ENCODE peak calls at places on chromosomes 3 and 15, in five cellular contexts. Z is H1, G is HCT116, N is K562, A is HepG2. D is an unnamed sample.

GRCh38 chr15:51842852-51843737 is 13.6 kb downstream of the TMOD3 start:
- DNase-seq in Z (no peak), A (peak), N (peak), G (peak), D (no peak)

GRCh38 chr15:72764656-72765055 is 18.9 kb downstream of the ADPGK start:
- DNase-seq in A (no peak), G (no peak), N (no peak), Z (no peak), D (no peak)

GRCh38 chr15:66893294-66893693 is 172.1 kb upstream of the SMAD3 start:
- DNase-seq in G (no peak), N (no peak), Z (peak), A (no peak), D (no peak)

GRCh38 chr3:160676547-160677303 is at the start of gene ARL14:
- DNase-seq in A (peak), G (peak), Z (no peak), N (no peak), D (no peak)

GRCh38 chr3:169755488-169755887 is 9.4 kb downstream of the TERC start:
- DNase-seq in A (no peak), Z (no peak), G (no peak), N (no peak), D (no peak)

GRCh38 chr15:37653018-37653417 is 281.4 kb upstream of the TMCO5A start:
- DNase-seq in Z (no peak), G (no peak), A (no peak), N (no peak), D (no peak)

GRCh38 chr3:186181901-186182300 is 73.0 kb upstream of the ETV5 start:
- DNase-seq in G (no peak), Z (no peak), A (no peak), N (no peak), D (no peak)

GRCh38 chr15:36943496-36944361 is 156.6 kb downstream of the MEIS2 start:
- DNase-seq in Z (no peak), G (no peak), A (no peak), N (no peak), D (no peak)

GRCh38 chr3:114214542-114215341 is 22.6 kb downstream of the ZNF80 start:
- DNase-seq in Z (no peak), A (no peak), N (no peak), G (no peak), D (no peak)

GRCh38 chr15:43270676-43271306 is 4.1 kb upstream of the TGM5 start:
- DNase-seq in A (no peak), N (no peak), G (no peak), Z (no peak), D (no peak)

GRCh38 chr3:42071720-42072582 is 19.2 kb upstream of the TRAK1 start:
- DNase-seq in N (no peak), Z (no peak), G (no peak), A (peak), D (no peak)

GRCh38 chr15:52281085-52282035 is 14.2 kb downstream of the MYO5C start:
- DNase-seq in G (no peak), A (peak), N (no peak), Z (no peak), D (no peak)

GRCh38 chr3:124986153-124987143 is 51.9 kb upstream of the MUC13 start:
- DNase-seq in A (no peak), G (peak), N (peak), Z (no peak), D (no peak)

GRCh38 chr3:71436337-71436736 is 147.2 kb downstream of the FOXP1 start:
- DNase-seq in N (no peak), G (no peak), Z (no peak), A (no peak), D (no peak)

GRCh38 chr15:93982226-93982641 is 249.1 kb upstream of the MCTP2 start:
- DNase-seq in Z (no peak), G (no peak), A (no peak), N (no peak), D (no peak)

GRCh38 chr15:82312611-82313349 is 36.5 kb downstream of the GOLGA6L10 start:
- DNase-seq in A (no peak), N (no peak), Z (peak), G (no peak), D (no peak)

GRCh38 chr3:124131158-124132115 is 139.5 kb upstream of the ROPN1 start:
- DNase-seq in A (no peak), G (no peak), Z (no peak), N (no peak), D (no peak)

GRCh38 chr15:26051771-26052685 is 188.9 kb upstream of the ATP10A start:
- DNase-seq in A (no peak), G (no peak), Z (no peak), N (no peak), D (no peak)

GRCh38 chr15:65512807-65513416 is 4.6 kb downstream of the DPP8 start:
- DNase-seq in A (no peak), G (no peak), N (peak), Z (no peak), D (no peak)

GRCh38 chr15:44734839-44735481 is 1.4 kb upstream of the TRIM69 start:
- DNase-seq in G (no peak), N (no peak), A (no peak), Z (no peak), D (no peak)

GRCh38 chr3:4986611-4987373 is 7.6 kb downstream of the BHLHE40 start:
- DNase-seq in Z (peak), A (peak), G (peak), N (peak), D (no peak)

GRCh38 chr3:179837374-179837773 is 184.5 kb downstream of the USP13 start:
- DNase-seq in G (no peak), Z (no peak), A (no peak), N (no peak), D (no peak)

GRCh38 chr3:159443266-159443665 is 545.4 kb upstream of the IL12A start:
- DNase-seq in A (no peak), G (no peak), Z (no peak), N (no peak), D (no peak)

GRCh38 chr3:69048990-69049389 is 3.1 kb downstream of the TMF1 start:
- DNase-seq in Z (no peak), G (no peak), A (no peak), N (no peak), D (no peak)

GRCh38 chr3:54931182-54931581 is 3.3 kb upstream of the LRTM1 start:
- DNase-seq in G (no peak), A (no peak), N (no peak), Z (no peak), D (no peak)

GRCh38 chr15:42385980-42386695 is 26.8 kb downstream of the CAPN3 start:
- DNase-seq in A (no peak), G (no peak), Z (peak), N (peak), D (no peak)

GRCh38 chr3:23209747-23210495 is 6.8 kb downstream of the UBE2E2 start:
- DNase-seq in A (no peak), Z (no peak), G (no peak), N (no peak), D (no peak)

GRCh38 chr15:45157056-45157455 is 27.3 kb downstream of the DUOX1 start:
- DNase-seq in Z (no peak), G (no peak), N (peak), A (no peak), D (no peak)

GRCh38 chr15:70701891-70702568 is 61.3 kb downstream of the UACA start:
- DNase-seq in Z (no peak), A (no peak), G (no peak), N (no peak), D (no peak)

GRCh38 chr15:27250223-27250622 is 279.2 kb downstream of the GABRG3 start:
- DNase-seq in G (no peak), A (no peak), N (peak), Z (no peak), D (no peak)

GRCh38 chr3:9107738-9108137 is 141.7 kb downstream of the SRGAP3 start:
- DNase-seq in N (no peak), Z (no peak), G (no peak), A (no peak), D (no peak)

GRCh38 chr3:42033741-42034140 is 57.4 kb upstream of the TRAK1 start:
- DNase-seq in N (no peak), G (no peak), A (no peak), Z (no peak), D (no peak)

GRCh38 chr3:80785475-80785874 is 976.0 kb downstream of the GBE1 start:
- DNase-seq in Z (no peak), A (peak), G (no peak), N (no peak), D (no peak)

GRCh38 chr15:34001536-34001935 is 33.2 kb downstream of the CHRM5 start:
- DNase-seq in N (no peak), G (no peak), A (no peak), Z (no peak), D (no peak)

GRCh38 chr15:25671132-25671531 is 192.0 kb downstream of the ATP10A start:
- DNase-seq in Z (no peak), A (no peak), G (no peak), N (no peak), D (no peak)

GRCh38 chr15:71811036-71811736 is 832 bp downstream of the NR2E3 start:
- DNase-seq in A (no peak), G (no peak), N (no peak), Z (no peak), D (no peak)

GRCh38 chr3:20307378-20307777 is 121.4 kb upstream of the SGO1 start:
- DNase-seq in N (no peak), G (no peak), Z (no peak), A (no peak), D (no peak)

GRCh38 chr3:36649078-36649477 is 115.3 kb downstream of the DCLK3 start:
- DNase-seq in G (no peak), N (no peak), Z (no peak), A (no peak), D (no peak)

GRCh38 chr3:60933828-60934227 is 317.4 kb downstream of the FHIT start:
- DNase-seq in A (no peak), N (no peak), G (no peak), Z (no peak), D (no peak)

DNA sequence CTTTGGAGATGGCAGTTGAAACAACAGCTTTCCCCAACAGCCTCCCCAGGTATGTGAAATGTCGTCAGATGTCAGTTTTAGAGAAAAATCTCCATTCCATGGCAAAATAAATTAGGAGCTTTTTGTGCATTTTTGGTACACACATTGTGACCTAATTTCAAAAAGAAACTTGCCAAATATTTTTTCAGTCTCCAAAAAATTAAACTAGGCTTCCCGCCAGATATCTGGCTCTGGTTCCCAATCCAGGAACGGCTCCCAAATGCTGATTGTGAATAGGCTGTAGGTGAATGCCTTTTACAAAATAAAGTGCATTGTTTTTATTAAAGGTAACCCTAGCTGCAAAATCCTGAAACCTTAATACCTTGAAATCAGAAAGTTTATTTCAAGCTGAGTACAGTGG is 10.9 kb downstream of the KCNAB1 start:
- DNase-seq in A (no peak), N (no peak), Z (no peak), G (no peak), D (no peak)
- TF ChIP-seq SRF in A (no peak), N (no peak), Z (no peak), G (no peak), D (no peak)

DNA sequence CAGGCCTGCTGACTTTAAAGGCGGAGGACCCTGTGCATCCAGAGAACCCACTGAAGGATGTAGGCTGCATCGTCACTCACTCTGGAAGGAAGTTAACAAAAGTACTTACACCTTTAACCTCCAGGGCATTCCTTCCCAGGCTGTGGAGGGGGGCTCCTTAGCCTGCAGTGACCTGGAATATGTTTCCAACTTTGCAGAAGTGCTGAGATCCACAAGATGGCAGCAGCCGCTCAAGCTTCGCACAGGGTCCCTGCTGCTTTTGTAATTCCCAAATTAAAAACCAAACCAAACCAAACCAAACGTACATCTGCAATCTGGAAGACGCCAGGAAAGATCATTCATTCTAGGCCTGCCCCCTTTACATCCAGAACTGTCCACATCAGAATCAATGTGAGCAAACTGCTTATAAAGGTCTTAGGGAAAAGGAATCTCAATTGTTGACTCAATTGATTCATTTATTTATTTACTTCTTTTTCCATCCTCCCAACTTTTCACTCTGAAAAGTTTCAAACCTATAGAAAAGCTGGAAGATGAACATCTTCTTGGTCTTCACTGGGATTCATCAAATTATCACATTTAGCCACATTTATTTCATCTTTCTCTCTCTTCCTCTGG is 70.5 kb upstream of the KLHL25 start:
- DNase-seq in A (peak), N (peak), Z (peak), G (peak), D (no peak)
- TF ChIP-seq SRF in A (no peak), N (no peak), Z (no peak), G (no peak), D (no peak)

GRCh38 chr15:31440754-31441298 is 114.2 kb downstream of the KLF13 start:
- DNase-seq in A (no peak), N (no peak), G (no peak), Z (no peak), D (no peak)
- TF ChIP-seq SRF in A (no peak), N (no peak), G (no peak), Z (no peak), D (no peak)

DNA sequence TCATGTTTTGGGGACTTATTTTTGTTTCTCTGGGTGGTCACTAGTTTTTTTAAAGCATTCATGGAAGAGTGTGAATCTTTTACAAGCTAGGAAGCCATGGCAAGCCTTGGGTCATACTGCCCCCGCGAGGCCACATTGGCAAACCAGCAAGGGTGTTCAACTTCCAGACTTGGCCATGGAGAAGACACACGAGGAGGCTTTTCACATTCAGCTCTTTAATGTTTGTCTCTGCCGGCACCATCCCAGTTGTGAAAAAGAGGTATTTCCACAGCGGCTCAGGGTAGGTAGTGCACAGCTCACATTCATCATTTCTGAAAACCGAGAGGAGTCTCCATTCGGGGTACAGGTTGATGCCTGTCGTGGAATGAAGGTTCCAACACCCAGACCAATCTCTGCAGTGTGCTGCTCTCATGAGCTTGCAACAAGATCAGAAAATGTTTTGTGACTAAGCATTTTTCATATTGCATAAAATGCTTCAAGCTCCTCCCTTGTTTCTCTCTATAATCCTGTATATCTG is 7.7 kb downstream of the CCR5 start:
- DNase-seq in Z (peak), G (peak), A (peak), N (peak), D (no peak)
- TF ChIP-seq SRF in Z (no peak), G (no peak), A (no peak), N (no peak), D (no peak)

DNA sequence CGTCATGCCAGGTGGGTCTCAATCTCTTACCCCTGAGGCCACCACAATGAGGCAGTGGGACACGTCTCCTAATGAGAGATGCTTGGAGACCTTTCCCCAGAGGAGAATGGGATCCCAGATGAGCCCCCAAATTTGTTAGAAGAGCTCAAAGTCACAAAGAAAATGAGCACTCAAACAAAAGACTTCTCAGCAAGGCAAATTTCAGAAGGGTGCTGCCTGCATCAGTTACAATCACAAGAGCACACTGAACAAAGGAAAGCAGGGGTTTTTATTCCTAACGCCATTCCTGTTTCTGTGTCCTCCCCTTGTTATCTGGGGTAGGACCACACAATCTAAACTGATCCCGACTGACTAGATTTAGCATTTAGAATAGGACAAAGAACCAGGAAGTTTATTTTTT is 50.1 kb downstream of the DLG1 start:
- DNase-seq in Z (no peak), N (no peak), G (no peak), A (no peak), D (no peak)
- TF ChIP-seq SRF in Z (no peak), N (no peak), G (no peak), A (no peak), D (no peak)

GRCh38 chr3:177665122-177665808 is 468.0 kb upstream of the TBL1XR1 start:
- DNase-seq in A (no peak), G (no peak), N (no peak), Z (no peak), D (no peak)
- TF ChIP-seq SRF in A (no peak), G (no peak), N (no peak), Z (no peak), D (no peak)

D was measured in GM12878.